ENCODE peak calls at places on chromosomes 3 and 15, in four cellular contexts. U, L, X and W are unnamed samples. For H3K9me3, the result is how much of the 10 kb centered on the place peaks cover.

GRCh38 chr3:197372076-197372661 is 73.8 kb upstream of the DLG1 start:
- DNase-seq in U (no peak), X (no peak), L (no peak), W (no peak)

GRCh38 chr3:66366747-66367146 is 134.1 kb downstream of the LRIG1 start:
- DNase-seq in U (no peak), L (no peak), X (no peak), W (no peak)

GRCh38 chr15:62569460-62570404 is 404.6 kb upstream of the C2CD4B start:
- DNase-seq in U (no peak), X (no peak), L (peak), W (no peak)

GRCh38 chr3:150371741-150372254 is 36.3 kb upstream of the TSC22D2 start:
- DNase-seq in X (peak), U (no peak), L (no peak), W (no peak)

GRCh38 chr3:16318216-16318615 is 53.2 kb downstream of the OXNAD1 start:
- DNase-seq in U (no peak), X (no peak), L (no peak), W (no peak)

GRCh38 chr3:40971191-40972168 is 227.8 kb upstream of the CTNNB1 start:
- DNase-seq in U (no peak), L (peak), X (no peak), W (no peak)

GRCh38 chr15:70087708-70088352 is 9.9 kb downstream of the TLE3 start:
- DNase-seq in U (no peak), L (no peak), X (no peak), W (no peak)

GRCh38 chr15:80660114-80660513 is 35.0 kb upstream of the ABHD17C start:
- DNase-seq in U (no peak), X (peak), L (no peak), W (no peak)

GRCh38 chr3:136075816-136076215 is 110.3 kb downstream of the PPP2R3A start:
- DNase-seq in U (no peak), X (no peak), L (no peak), W (no peak)

GRCh38 chr3:140844072-140844471 is 97.6 kb upstream of the SLC25A36 start:
- DNase-seq in X (no peak), U (no peak), L (no peak), W (no peak)

GRCh38 chr15:58594898-58595297 is 154.6 kb downstream of the ADAM10 start:
- DNase-seq in U (no peak), X (no peak), L (no peak), W (no peak)

DNA sequence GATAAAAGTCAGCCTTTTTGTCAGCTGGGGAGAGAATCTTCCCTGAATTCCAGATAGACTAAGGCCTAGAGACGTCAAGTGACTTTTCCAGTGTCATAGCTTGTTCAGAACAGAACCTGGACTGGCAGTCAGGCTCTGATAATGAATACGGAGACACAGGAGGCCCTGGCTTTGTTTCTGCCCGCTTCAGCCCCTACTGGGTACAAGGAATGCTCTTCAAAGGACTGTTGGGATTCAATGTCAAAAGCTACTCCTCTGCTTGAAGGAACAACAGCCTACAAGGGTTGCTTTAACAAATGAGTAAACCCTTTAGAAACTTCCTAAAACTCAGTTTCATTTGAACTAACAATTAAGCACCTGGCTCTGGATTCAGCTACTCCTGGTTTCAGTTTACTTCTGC is 412.3 kb downstream of the OXSM start:
- DNase-seq in X (peak), L (no peak), U (no peak), W (no peak)
- H3K9me3 ChIP-seq in X (under half), L (under half), U (under half), W (under half)

DNA sequence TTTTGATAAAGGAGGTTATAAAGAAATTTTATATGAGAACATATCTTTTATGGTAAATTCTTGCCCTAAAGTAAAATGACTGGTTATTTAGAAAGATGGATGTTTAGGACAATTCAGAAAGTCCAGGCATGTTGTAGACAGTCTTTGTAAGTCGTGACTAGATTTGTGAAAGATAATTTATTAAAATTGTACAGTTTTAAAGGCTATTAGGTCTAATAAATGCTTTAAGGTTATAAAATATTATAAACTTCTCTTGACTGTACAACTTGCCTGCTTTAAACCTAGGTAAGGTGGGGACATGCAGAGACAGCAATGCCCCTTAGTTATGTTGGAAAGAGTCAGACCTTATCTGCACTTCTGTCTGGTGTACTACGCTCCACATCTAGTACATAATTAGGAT is 933.5 kb downstream of the SI start:
- DNase-seq in L (no peak), X (no peak), U (no peak), W (no peak)
- H3K9me3 ChIP-seq in L (under half), X (under half), U (under half), W (under half)

GRCh38 chr3:97177242-97177641 is 362.8 kb downstream of the EPHA6 start:
- DNase-seq in L (no peak), X (no peak), U (no peak), W (no peak)
- H3K9me3 ChIP-seq in L (under half), X (under half), U (under half), W (under half)

DNA sequence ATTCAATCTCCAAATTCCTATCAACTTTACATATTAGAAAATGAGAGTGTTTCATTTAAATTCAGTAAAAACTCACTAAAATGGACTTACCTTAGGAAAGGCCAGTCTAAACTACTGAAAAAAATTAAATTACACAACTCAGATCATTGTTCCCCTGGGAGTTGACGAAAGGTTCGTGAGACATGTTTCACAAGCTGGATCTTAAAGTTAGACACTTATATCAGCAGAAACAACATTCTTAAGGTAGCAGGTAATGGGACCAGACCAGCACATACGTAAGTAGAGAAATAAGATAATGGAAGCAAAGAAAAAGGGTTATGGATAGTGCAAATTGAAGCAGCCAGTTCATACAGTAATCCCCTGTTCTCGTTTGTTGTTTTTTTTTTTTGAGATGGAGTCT is 8.9 kb downstream of the RFX7 start:
- DNase-seq in X (no peak), L (no peak), U (no peak), W (no peak)
- H3K9me3 ChIP-seq in X (under half), L (under half), U (under half), W (under half)

DNA sequence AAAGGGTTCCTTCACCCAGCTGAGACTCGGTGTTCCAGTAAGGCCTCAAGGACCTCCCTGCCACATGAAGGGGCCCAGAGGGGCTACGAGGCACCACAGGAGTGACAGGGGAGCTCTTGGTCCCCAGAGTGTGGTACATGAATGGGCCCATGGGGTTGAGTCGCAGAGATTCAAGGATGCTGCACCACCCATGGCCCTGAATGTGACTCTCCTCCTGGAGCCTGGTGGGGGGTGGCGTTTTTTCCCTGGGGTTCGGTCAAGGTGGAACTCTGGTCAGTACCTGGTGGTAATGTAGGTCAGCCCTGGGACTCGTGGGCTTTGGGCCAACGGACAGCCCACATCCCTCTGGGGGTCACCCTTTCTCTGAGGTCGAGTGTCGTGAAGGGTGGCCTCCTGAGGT is 204.0 kb downstream of the UBE3A start:
- DNase-seq in U (no peak), L (peak), X (no peak), W (no peak)
- H3K9me3 ChIP-seq in U (under half), L (under half), X (half or more), W (under half)

GRCh38 chr3:142154186-142154585 is 4.8 kb upstream of the TFDP2 start:
- DNase-seq in U (no peak), X (no peak), L (no peak), W (no peak)
- H3K9me3 ChIP-seq in U (under half), X (under half), L (under half), W (under half)

DNA sequence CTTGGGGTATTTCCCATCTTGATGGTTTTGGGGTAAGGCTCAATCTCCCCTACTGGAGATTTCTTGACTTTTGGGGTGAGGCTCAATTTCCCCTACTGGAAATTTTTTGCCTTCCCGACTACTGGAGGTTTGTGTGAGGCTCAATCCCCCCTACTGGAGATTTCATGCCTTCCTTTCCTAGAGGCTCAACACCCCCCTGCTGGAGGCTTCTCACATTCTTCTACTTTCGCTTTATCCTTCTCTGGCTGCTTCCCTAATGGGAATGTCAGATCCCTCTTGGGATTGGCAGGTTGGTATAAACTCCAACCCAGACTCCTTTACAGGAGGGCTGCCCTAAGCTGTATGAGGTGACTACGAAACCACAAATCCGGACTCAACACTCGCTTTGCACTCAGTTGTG is 49.2 kb downstream of the KATNBL1 start:
- DNase-seq in U (no peak), L (no peak), X (no peak), W (no peak)
- H3K9me3 ChIP-seq in U (under half), L (under half), X (under half), W (under half)

GRCh38 chr3:707041-707440 is 385.8 kb upstream of the CNTN6 start:
- DNase-seq in X (no peak), U (no peak), L (no peak), W (no peak)
- H3K9me3 ChIP-seq in X (under half), U (under half), L (under half), W (under half)